ENCODE peak calls at places on chromosomes 16 and 17, in five cellular contexts. B is A172; D is stimulated activated CD8-positive, alpha-beta memory T cell treated with anti-CD3 and anti-CD28 coated beads, Interleukin-4, amount 100 ng/mL, for 24 hours; R is retina; M is Calu3. H is an unnamed sample.

GRCh38 chr17:76405967-76406647 is 21.7 kb downstream of the SPHK1 start:
- DNase-seq in B (no peak), D (no peak), R (no peak), M (no peak), H (no peak)

GRCh38 chr17:62931101-62931500 is 34.9 kb upstream of the TANC2 start:
- DNase-seq in B (no peak), D (no peak), R (no peak), M (no peak), H (no peak)

GRCh38 chr16:101586-101985 is 23.6 kb downstream of the MPG start:
- DNase-seq in B (no peak), D (no peak), R (no peak), M (no peak), H (no peak)

GRCh38 chr17:48894886-48895285 is 2.3 kb downstream of the ATP5MC1 start:
- DNase-seq in B (no peak), D (no peak), R (no peak), M (no peak), H (no peak)

GRCh38 chr16:84891149-84891795 is 71.5 kb downstream of the CRISPLD2 start:
- DNase-seq in B (no peak), D (no peak), R (peak; percentile 56), M (no peak), H (no peak)

GRCh38 chr17:78704594-78704993 is 77.5 kb downstream of the CYTH1 start:
- DNase-seq in B (no peak), D (no peak), R (no peak), M (no peak), H (no peak)

GRCh38 chr16:50797456-50797855 is 55.6 kb downstream of the CYLD start:
- DNase-seq in B (no peak), D (no peak), R (no peak), M (no peak), H (no peak)

GRCh38 chr17:35141681-35142466 is at the start of gene NLE1:
- DNase-seq in B (peak; percentile 60), D (peak; percentile 80), R (peak; percentile 92), M (peak; percentile 91), H (peak; percentile 87)

GRCh38 chr17:8072339-8072726 is 15.2 kb downstream of the ALOX12B start:
- DNase-seq in B (no peak), D (no peak), R (no peak), M (no peak), H (no peak)

H was measured in posterior cingulate gyrus.